ENCODE peak calls at places on chromosomes 3 and 15, in seven cellular contexts. S, H, Q, I, K, T and G are unnamed samples.

GRCh38 chr3:128348805-128349531 is 117.7 kb downstream of the DNAJB8 start:
- DNase-seq in S (no peak), H (no peak), Q (no peak), I (no peak), K (no peak), T (no peak), G (no peak)

GRCh38 chr3:117735481-117736101 is 1026.0 kb downstream of the TUSC7 start:
- DNase-seq in S (no peak), H (no peak), Q (no peak), I (no peak), K (no peak), T (no peak), G (no peak)

GRCh38 chr3:10594915-10595314 is 89.5 kb upstream of the ATP2B2 start:
- DNase-seq in S (no peak), H (peak), Q (peak), I (peak), K (no peak), T (no peak), G (no peak)

GRCh38 chr15:66941791-66942190 is 123.6 kb upstream of the SMAD3 start:
- DNase-seq in S (no peak), H (no peak), Q (no peak), I (no peak), K (no peak), T (no peak), G (no peak)

GRCh38 chr3:23576379-23576959 is 229.3 kb upstream of the UBE2E1 start:
- DNase-seq in S (peak), H (no peak), Q (no peak), I (no peak), K (no peak), T (no peak), G (no peak)

GRCh38 chr15:67120839-67121540 is 55.6 kb downstream of the SMAD3 start:
- DNase-seq in S (no peak), H (no peak), Q (no peak), I (peak), K (peak), T (peak), G (peak)

GRCh38 chr15:64678126-64678819 is 97.1 kb downstream of the RBPMS2 start:
- DNase-seq in S (no peak), H (no peak), Q (no peak), I (no peak), K (no peak), T (no peak), G (no peak)

GRCh38 chr3:77467702-77468407 is 428.0 kb downstream of the ROBO2 start:
- DNase-seq in S (no peak), H (no peak), Q (no peak), I (no peak), K (no peak), T (peak), G (no peak)

GRCh38 chr3:99868438-99868723 is 50.7 kb downstream of the CMSS1 start:
- DNase-seq in S (no peak), H (no peak), Q (no peak), I (no peak), K (no peak), T (no peak), G (no peak)

GRCh38 chr3:133991637-133992036 is 38.1 kb downstream of the SLCO2A1 start:
- DNase-seq in S (no peak), H (no peak), Q (no peak), I (no peak), K (no peak), T (no peak), G (no peak)

DNA sequence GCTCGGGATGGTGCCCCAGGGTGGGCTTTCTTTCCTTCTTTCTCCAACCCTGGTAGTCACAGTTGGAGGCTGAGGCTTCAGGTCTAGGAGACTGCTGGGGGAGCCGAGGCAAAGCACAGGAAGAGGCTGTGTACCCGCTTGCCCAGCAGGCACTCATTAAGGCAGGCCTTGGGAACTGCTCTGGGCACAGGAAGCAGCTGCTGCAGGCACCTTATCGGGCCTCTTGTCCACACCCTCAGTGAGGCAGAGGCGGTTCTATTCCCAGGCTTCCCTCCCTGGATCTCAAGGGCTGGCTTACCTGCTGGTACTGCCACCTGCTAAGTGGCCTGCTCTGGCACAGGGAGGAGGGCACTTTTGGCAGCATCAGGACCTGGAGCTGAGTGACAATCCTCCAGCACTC is 15.8 kb upstream of the GRM2 start:
- DNase-seq in S (no peak), H (no peak), Q (no peak), I (no peak), K (no peak), T (no peak), G (no peak)
- TF ChIP-seq POLR2AphosphoS5 in S (no peak), H (no peak), Q (no peak), I (no peak), K (no peak), T (no peak), G (no peak)

GRCh38 chr15:86649277-86649676 is 569.6 kb downstream of the AGBL1 start:
- DNase-seq in S (no peak), H (no peak), Q (no peak), I (no peak), K (no peak), T (no peak), G (no peak)

GRCh38 chr15:86647810-86648440 is 568.3 kb downstream of the AGBL1 start:
- DNase-seq in S (no peak), H (no peak), Q (no peak), I (no peak), K (no peak), T (no peak), G (no peak)

GRCh38 chr15:86644319-86644718 is 564.6 kb downstream of the AGBL1 start:
- DNase-seq in S (no peak), H (no peak), Q (no peak), I (no peak), K (no peak), T (no peak), G (no peak)

GRCh38 chr15:86650084-86650483 is 570.4 kb downstream of the AGBL1 start:
- DNase-seq in S (no peak), H (no peak), Q (no peak), I (no peak), K (no peak), T (no peak), G (no peak)

DNA sequence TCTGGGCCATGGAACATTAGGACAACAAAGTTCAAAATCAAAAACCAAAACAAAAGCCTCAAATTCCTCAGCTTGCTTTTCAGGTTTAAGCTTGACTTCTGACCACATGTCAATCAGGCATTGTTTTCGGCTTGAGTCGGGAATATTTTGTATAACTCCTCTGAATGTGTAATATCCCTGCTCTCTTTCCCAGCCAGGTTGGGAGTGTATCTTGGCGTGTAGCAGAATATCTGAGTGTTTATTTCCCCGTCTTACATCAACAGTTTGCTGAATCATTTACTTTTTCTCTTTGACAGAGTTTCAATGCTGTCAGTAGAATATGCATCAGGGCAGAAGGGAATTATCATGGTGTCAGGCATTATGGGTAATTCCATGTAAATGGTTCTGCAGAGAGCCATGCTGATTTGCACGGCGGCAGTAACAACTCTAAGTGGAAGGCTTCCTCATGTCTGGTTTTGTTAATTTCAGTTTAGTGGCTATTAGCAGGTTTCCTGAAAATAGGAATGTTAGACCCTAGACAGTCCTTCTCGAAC is 566.3 kb downstream of the AGBL1 start:
- DNase-seq in S (no peak), H (no peak), Q (no peak), I (no peak), K (no peak), T (no peak), G (no peak)
- TF ChIP-seq POLR2AphosphoS5 in S (no peak), H (no peak), Q (no peak), I (no peak), K (no peak), T (no peak), G (no peak)

GRCh38 chr3:36603423-36603822 is 160.9 kb downstream of the DCLK3 start:
- DNase-seq in S (no peak), H (no peak), Q (no peak), I (no peak), K (no peak), T (no peak), G (no peak)

GRCh38 chr3:36606871-36607765 is 157.2 kb downstream of the DCLK3 start:
- DNase-seq in S (no peak), H (no peak), Q (no peak), I (no peak), K (no peak), T (no peak), G (no peak)
- TF ChIP-seq POLR2AphosphoS5 in S (no peak), H (no peak), Q (no peak), I (no peak), K (no peak), T (no peak), G (no peak)

GRCh38 chr3:51715231-51716058 is 8.6 kb downstream of the GRM2 start:
- DNase-seq in S (no peak), H (no peak), Q (no peak), I (peak), K (peak), T (peak), G (no peak)
- TF ChIP-seq POLR2AphosphoS5 in S (no peak), H (no peak), Q (no peak), I (no peak), K (no peak), T (no peak), G (no peak)

GRCh38 chr3:159765025-159765859 is 223.4 kb upstream of the IL12A start:
- DNase-seq in S (peak), H (no peak), Q (peak), I (peak), K (peak), T (peak), G (no peak)
- TF ChIP-seq POLR2AphosphoS5 in S (no peak), H (no peak), Q (peak), I (no peak), K (no peak), T (peak), G (peak)

DNA sequence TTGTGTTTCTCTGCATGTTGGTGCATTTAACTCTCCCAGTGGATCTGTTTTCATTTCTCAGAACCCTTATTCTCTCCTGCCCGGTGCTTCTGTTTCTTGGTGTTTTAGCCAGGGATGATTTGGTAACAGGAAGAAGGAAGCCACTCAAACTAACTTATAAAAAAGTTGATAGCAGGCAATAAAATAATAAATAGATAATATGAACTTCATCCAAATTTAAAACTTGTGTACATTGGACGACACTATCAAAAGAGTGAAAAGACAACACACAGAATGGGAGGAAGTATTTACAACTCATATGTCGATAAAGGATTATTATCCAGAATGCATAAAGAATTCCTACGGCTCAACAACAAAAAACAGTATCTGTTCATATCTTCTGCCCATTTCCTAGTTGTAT is 37.3 kb upstream of the CHRNA7 start:
- DNase-seq in S (no peak), H (no peak), Q (no peak), I (no peak), K (no peak), T (no peak), G (no peak)
- TF ChIP-seq POLR2AphosphoS5 in S (no peak), H (no peak), Q (no peak), I (no peak), K (no peak), T (no peak), G (no peak)